ENCODE peak calls at places on chromosomes 3 and 15, in eight cellular contexts. S, J, E, P, G, Y, O and R are unnamed samples.

GRCh38 chr3:180870008-180870733 is 42.3 kb upstream of the FXR1 start:
- ATAC-seq in G (no peak), O (peak; percentile 27), Y (peak; percentile 50), J (no peak), S (no peak), P (no peak), E (peak; percentile 85), R (no peak)

GRCh38 chr3:100563652-100564215 is 45.7 kb upstream of the ADGRG7 start:
- ATAC-seq in G (no peak), E (no peak), J (no peak), P (no peak), O (no peak), Y (no peak), S (no peak), R (no peak)

GRCh38 chr3:14482271-14482721 is 57.8 kb downstream of the GRIP2 start:
- ATAC-seq in O (no peak), S (no peak), G (no peak), E (peak; percentile 54), Y (no peak), J (no peak), P (no peak), R (no peak)

GRCh38 chr3:182644800-182645433 is 148.4 kb upstream of the ATP11B start:
- ATAC-seq in P (no peak), E (no peak), G (peak; percentile 81), O (no peak), Y (peak; percentile 9), S (peak; percentile 41), J (no peak), R (peak; percentile 87)

GRCh38 chr3:46844397-46844796 is 18.8 kb downstream of the MYL3 start:
- ATAC-seq in Y (no peak), P (no peak), G (no peak), S (no peak), O (no peak), J (no peak), E (no peak), R (no peak)

GRCh38 chr15:41779662-41780157 is 5.4 kb downstream of the MAPKBP1 start:
- ATAC-seq in J (no peak), Y (no peak), P (no peak), S (no peak), O (no peak), G (peak; percentile 47), E (peak; percentile 81), R (peak; percentile 57)

GRCh38 chr3:172658344-172659245 is 52.3 kb downstream of the NCEH1 start:
- ATAC-seq in G (no peak), Y (peak; percentile 43), O (no peak), E (no peak), S (no peak), J (no peak), P (no peak), R (no peak)

GRCh38 chr3:183275418-183275817 is 22.4 kb downstream of the B3GNT5 start:
- ATAC-seq in J (peak; percentile 67), O (peak; percentile 43), Y (peak; percentile 81), E (no peak), G (peak; percentile 60), S (no peak), P (peak; percentile 58), R (no peak)

GRCh38 chr15:36614016-36614415 is 34.6 kb downstream of the CDIN1 start:
- ATAC-seq in J (no peak), E (no peak), Y (no peak), P (no peak), O (no peak), S (no peak), G (no peak), R (no peak)

GRCh38 chr15:69467636-69468035 is 15.0 kb downstream of the RPLP1 start:
- ATAC-seq in Y (peak; percentile 32), G (no peak), S (no peak), O (no peak), E (no peak), P (no peak), J (no peak), R (no peak)

GRCh38 chr3:94811836-94812235 is 749.0 kb downstream of the NSUN3 start:
- ATAC-seq in J (no peak), P (no peak), S (no peak), O (no peak), E (no peak), Y (no peak), G (no peak), R (no peak)

GRCh38 chr15:44435893-44436667 is 8.7 kb downstream of the CTDSPL2 start:
- ATAC-seq in J (no peak), G (peak; percentile 85), E (no peak), O (peak; percentile 66), Y (no peak), P (no peak), S (no peak), R (peak; percentile 92)

GRCh38 chr3:29515451-29515850 is 234.6 kb downstream of the RBMS3 start:
- ATAC-seq in O (no peak), Y (no peak), P (no peak), G (peak; percentile 69), J (no peak), S (peak; percentile 71), E (no peak), R (peak; percentile 50)

GRCh38 chr3:97940034-97940433 is 32.2 kb downstream of the RIOX2 start:
- ATAC-seq in Y (peak; percentile 25), O (no peak), P (peak; percentile 54), E (no peak), J (peak; percentile 48), S (no peak), G (no peak), R (no peak)

GRCh38 chr3:11136871-11137626 is 17.2 kb upstream of the HRH1 start:
- ATAC-seq in Y (peak; percentile 2), E (peak; percentile 78), G (no peak), S (no peak), O (peak; percentile 21), J (no peak), P (no peak), R (no peak)

GRCh38 chr3:177823701-177824189 is 626.5 kb upstream of the TBL1XR1 start:
- ATAC-seq in E (no peak), S (no peak), Y (no peak), G (no peak), J (no peak), O (no peak), P (no peak), R (no peak)

GRCh38 chr15:20671665-20672064 is 130.1 kb upstream of the GOLGA6L6 start:
- ATAC-seq in Y (no peak), O (no peak), J (no peak), G (no peak), E (no peak), P (no peak), S (no peak), R (no peak)

GRCh38 chr3:130576571-130577266 is 59.7 kb downstream of the COL6A6 start:
- ATAC-seq in S (no peak), J (no peak), G (no peak), Y (no peak), P (no peak), O (no peak), E (peak; percentile 44), R (no peak)

GRCh38 chr3:58084788-58085543 is 76.7 kb downstream of the FLNB start:
- ATAC-seq in E (no peak), O (no peak), G (no peak), Y (no peak), S (peak; percentile 41), J (no peak), P (no peak), R (no peak)

GRCh38 chr3:119469378-119470189 is 821 bp downstream of the POGLUT1 start:
- ATAC-seq in J (peak; percentile 48), Y (peak; percentile 4), O (peak; percentile 62), E (no peak), P (peak; percentile 30), S (peak; percentile 72), G (peak; percentile 47), R (peak; percentile 65)

GRCh38 chr3:130480736-130481135 is 36.2 kb upstream of the COL6A6 start:
- ATAC-seq in J (no peak), O (no peak), P (no peak), G (no peak), S (no peak), E (peak; percentile 68), Y (peak; percentile 44), R (no peak)

GRCh38 chr15:39472661-39473657 is 107.9 kb upstream of the THBS1 start:
- ATAC-seq in S (no peak), O (no peak), J (no peak), E (peak; percentile 95), Y (peak; percentile 78), G (no peak), P (no peak), R (no peak)

GRCh38 chr3:43872301-43872700 is 181.6 kb downstream of the ABHD5 start:
- ATAC-seq in J (no peak), Y (no peak), E (no peak), P (no peak), S (no peak), O (no peak), G (peak; percentile 44), R (no peak)

GRCh38 chr15:63478243-63478642 is 26.1 kb upstream of the USP3 start:
- ATAC-seq in O (no peak), S (no peak), G (no peak), J (no peak), P (no peak), E (no peak), Y (no peak), R (no peak)

GRCh38 chr15:20340931-20341661 is 200.5 kb downstream of the GOLGA6L6 start:
- ATAC-seq in O (peak; percentile 23), J (peak; percentile 40), G (no peak), Y (peak; percentile 53), E (peak; percentile 27), P (no peak), S (peak; percentile 48), R (peak; percentile 25)

GRCh38 chr15:88873786-88874185 is 21.6 kb downstream of the HAPLN3 start:
- ATAC-seq in P (no peak), O (no peak), E (no peak), G (no peak), J (no peak), S (no peak), Y (no peak), R (no peak)

GRCh38 chr3:55626284-55626675 is 139.2 kb upstream of the WNT5A start:
- ATAC-seq in P (no peak), Y (no peak), E (no peak), G (no peak), S (no peak), O (no peak), J (no peak), R (no peak)

GRCh38 chr3:45992133-45992729 is 3.4 kb downstream of the FYCO1 start:
- ATAC-seq in O (no peak), E (peak; percentile 9), J (no peak), S (no peak), Y (no peak), P (no peak), G (no peak), R (no peak)

GRCh38 chr3:155110996-155111901 is 31.1 kb downstream of the MME start:
- ATAC-seq in S (peak; percentile 84), P (no peak), O (no peak), Y (no peak), E (no peak), J (peak; percentile 27), G (no peak), R (no peak)

GRCh38 chr3:52742418-52743041 is 28.2 kb downstream of the NEK4 start:
- ATAC-seq in G (no peak), S (no peak), Y (peak; percentile 36), E (no peak), O (no peak), J (peak; percentile 50), P (no peak), R (peak; percentile 58)